ENCODE peak calls at places on chromosomes 4 and X, in six cellular contexts. G is breast epithelium, I is choroid plexus epithelial cell, Q is HCT116, B is right atrium auricular region, D is cardiac fibroblast. X is an unnamed sample.

GRCh38 chrX:17787557-17787956 is 50.3 kb downstream of the SCML1 start:
- DNase-seq in G (no peak), I (no peak), Q (no peak), B (no peak), D (no peak), X (no peak)

GRCh38 chr4:185143596-185143969 is 517 bp downstream of the SLC25A4 start:
- DNase-seq in G (peak; percentile 59), I (peak; percentile 16), Q (no peak), B (no peak), D (no peak), X (peak; percentile 33)

GRCh38 chr4:78040431-78040830 is 16.7 kb upstream of the FRAS1 start:
- DNase-seq in G (no peak), I (peak; percentile 14), Q (no peak), B (no peak), D (peak; percentile 66), X (no peak)

GRCh38 chr4:2284161-2284933 is 22.4 kb upstream of the MXD4 start:
- DNase-seq in G (no peak), I (no peak), Q (no peak), B (no peak), D (no peak), X (no peak)

GRCh38 chrX:150692837-150693781 is at the start of gene MTMR1:
- DNase-seq in G (no peak), I (no peak), Q (no peak), B (no peak), D (peak; percentile 11), X (peak; percentile 34)

GRCh38 chr4:154304679-154305078 is 186.9 kb downstream of the DCHS2 start:
- DNase-seq in G (no peak), I (no peak), Q (no peak), B (no peak), D (no peak), X (no peak)

GRCh38 chr4:82431026-82431745 is 796 bp downstream of the ENOPH1 start:
- DNase-seq in G (peak; percentile 29), I (peak; percentile 46), Q (no peak), B (no peak), D (peak; percentile 26), X (peak; percentile 41)

GRCh38 chr4:83561381-83561780 is 25.5 kb downstream of the GPAT3 start:
- DNase-seq in G (no peak), I (peak; percentile 36), Q (peak; percentile 80), B (no peak), D (peak; percentile 56), X (peak; percentile 84)

GRCh38 chr4:1195109-1195671 is 22.8 kb upstream of the SPON2 start:
- DNase-seq in G (peak; percentile 13), I (no peak), Q (no peak), B (peak; percentile 57), D (no peak), X (peak; percentile 46)

GRCh38 chr4:898869-899555 is 33.1 kb downstream of the GAK start:
- DNase-seq in G (no peak), I (no peak), Q (no peak), B (no peak), D (no peak), X (no peak)

GRCh38 chrX:3262906-3263305 is 83.5 kb downstream of the MXRA5 start:
- DNase-seq in G (no peak), I (peak; percentile 87), Q (peak; percentile 28), B (no peak), D (peak; percentile 77), X (no peak)

GRCh38 chr4:73918058-73918457 is 48.9 kb downstream of the CXCL1 start:
- DNase-seq in G (no peak), I (peak; percentile 42), Q (no peak), B (no peak), D (no peak), X (no peak)

GRCh38 chrX:20594985-20595384 is 328.3 kb upstream of the RPS6KA3 start:
- DNase-seq in G (no peak), I (peak; percentile 7), Q (peak; percentile 1), B (no peak), D (peak; percentile 8), X (no peak)
- TF ChIP-seq CTCF in G (no peak), I (peak; percentile 23), Q (no peak), B (no peak), D (peak; percentile 30), X (no peak)

GRCh38 chrX:39950035-39950688 is 147.6 kb downstream of the BCOR start:
- DNase-seq in G (no peak), I (peak; percentile 47), Q (no peak), B (no peak), D (no peak), X (peak; percentile 18)

GRCh38 chrX:39945709-39946108 is 152.0 kb downstream of the BCOR start:
- DNase-seq in G (no peak), I (no peak), Q (no peak), B (no peak), D (no peak), X (no peak)

GRCh38 chrX:39948564-39948963 is 149.2 kb downstream of the BCOR start:
- DNase-seq in G (no peak), I (no peak), Q (no peak), B (no peak), D (no peak), X (peak; percentile 60)

GRCh38 chrX:39944416-39944815 is 153.3 kb downstream of the BCOR start:
- DNase-seq in G (no peak), I (no peak), Q (no peak), B (no peak), D (no peak), X (no peak)

DNA sequence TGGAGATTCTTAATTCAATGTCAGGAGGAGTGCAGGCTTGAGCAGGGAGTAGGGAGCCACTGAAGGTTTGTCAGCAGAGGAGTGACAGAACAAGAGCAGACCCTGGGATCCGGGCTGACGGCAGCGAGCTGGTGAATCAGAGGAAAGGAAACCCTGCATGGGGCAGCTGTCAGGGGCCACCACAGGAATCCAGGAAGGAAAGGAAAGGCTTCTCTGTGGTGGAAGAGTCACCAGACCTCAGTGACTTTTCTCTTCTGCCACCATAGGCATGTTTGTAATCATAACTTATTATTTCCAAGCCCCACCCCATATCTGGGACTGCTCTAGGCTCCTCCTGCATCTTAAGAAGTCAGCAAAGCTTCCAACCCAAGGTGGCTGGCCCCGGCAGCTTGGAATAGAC is 150.9 kb downstream of the BCOR start:
- DNase-seq in G (no peak), I (peak; percentile 59), Q (no peak), B (no peak), D (peak; percentile 26), X (peak; percentile 39)
- TF ChIP-seq CTCF in G (no peak), I (no peak), Q (no peak), B (no peak), D (no peak), X (no peak)

DNA sequence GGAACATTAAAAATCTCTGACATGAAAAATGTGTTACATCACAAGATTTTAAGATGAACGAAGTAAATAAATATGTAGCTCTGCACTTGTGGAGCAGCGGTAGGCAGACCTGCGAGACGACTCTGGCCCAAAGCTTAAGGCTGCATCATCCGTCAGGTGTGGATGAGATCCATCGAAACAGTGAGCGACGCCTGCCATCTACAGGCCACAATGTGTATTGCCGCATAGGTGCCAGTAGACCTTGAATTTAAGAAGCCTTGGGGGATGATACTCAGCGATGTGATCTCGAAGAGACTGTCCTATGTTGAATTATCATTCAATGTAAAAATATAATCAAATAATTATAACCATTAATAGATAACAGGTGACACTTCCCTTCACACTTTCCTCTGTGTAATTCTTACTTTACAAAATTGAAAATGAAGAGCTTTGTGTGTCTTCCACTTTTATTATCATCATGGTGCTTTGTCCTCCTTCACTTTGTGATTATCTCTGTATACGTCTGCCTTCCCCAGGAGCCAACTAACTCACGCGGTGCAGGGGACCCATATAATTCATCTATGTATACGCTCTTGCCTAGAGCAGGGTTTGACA is 851.0 kb downstream of the RAB28 start:
- DNase-seq in G (peak; percentile 62), I (peak; percentile 82), Q (peak; percentile 79), B (peak; percentile 80), D (peak; percentile 83), X (peak; percentile 79)
- TF ChIP-seq CTCF in G (peak; percentile 77), I (peak; percentile 93), Q (peak; percentile 66), B (peak; percentile 75), D (peak; percentile 90), X (peak; percentile 98)

DNA sequence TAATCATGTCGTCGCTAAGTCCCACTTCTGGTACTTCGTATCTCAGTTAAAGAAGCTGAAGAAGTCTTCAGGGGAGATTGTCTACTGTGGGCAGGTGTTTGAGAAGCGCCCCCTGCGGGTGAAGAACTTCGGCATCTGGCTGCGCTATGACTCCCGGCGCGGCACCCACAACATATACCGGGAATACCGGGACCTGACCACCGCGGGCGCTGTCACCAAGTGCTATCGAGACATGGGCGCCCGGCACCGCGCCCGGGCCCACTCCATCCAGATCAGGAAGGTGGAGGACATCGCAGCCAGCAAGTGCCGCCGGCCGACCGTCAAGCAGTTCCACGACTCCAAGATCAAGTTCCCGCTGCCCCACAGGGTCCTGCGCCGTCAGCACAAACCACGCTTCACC is 11.3 kb downstream of the PNCK start:
- DNase-seq in G (no peak), I (peak; percentile 39), Q (peak; percentile 51), B (no peak), D (peak; percentile 41), X (peak; percentile 61)
- TF ChIP-seq CTCF in G (peak; percentile 22), I (peak; percentile 59), Q (no peak), B (no peak), D (peak; percentile 43), X (peak; percentile 44)

GRCh38 chrX:16469870-16470269 is 180.1 kb upstream of the S100G start:
- DNase-seq in G (no peak), I (no peak), Q (no peak), B (no peak), D (no peak), X (peak; percentile 10)
- TF ChIP-seq CTCF in G (no peak), I (peak; percentile 18), Q (peak; percentile 24), B (no peak), D (no peak), X (peak; percentile 16)

DNA sequence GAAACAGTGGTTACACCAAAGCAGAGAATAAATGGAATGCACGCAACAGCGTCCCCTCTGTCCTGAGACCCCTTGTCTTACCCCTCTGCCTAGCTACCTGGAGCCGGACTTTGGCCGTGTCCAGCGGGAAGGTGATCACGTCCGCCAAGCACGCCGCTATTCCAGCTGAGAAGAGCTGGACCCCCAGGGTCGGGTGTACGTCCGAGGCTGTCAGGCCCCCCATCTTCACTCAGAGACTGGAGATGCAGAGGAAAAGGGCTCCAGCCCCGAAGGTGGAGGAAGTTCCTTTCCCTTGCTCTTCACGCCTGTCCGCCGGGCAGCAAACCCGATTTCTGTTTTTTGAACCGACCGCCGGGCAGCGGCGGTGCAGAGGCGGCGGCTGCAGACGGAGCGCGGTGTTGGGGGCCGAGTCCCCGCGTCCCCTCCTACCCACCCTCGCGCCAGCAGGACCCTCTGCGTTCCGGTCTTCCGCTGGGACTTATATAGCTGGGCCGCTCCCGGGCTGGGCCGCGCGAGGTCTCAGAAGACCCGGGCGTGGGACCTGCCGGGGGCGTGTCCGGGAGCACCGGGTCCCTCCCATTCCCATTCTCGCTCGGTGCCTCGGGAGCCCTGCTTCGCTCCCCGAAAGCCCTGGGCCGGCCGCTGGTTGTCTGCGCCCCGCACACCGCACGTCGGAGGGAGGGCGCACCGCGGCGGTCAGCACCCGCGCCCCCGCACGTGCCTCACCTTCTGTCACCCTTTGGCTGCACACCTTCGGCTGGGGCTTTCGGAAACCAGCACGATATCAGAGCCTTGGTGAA is at the start of gene UCP1:
- DNase-seq in G (no peak), I (peak; percentile 3), Q (no peak), B (no peak), D (peak; percentile 3), X (no peak)
- TF ChIP-seq CTCF in G (no peak), I (no peak), Q (no peak), B (no peak), D (no peak), X (no peak)

X was measured in NB4.